ENCODE peak calls at places on chromosome 15, in ten cellular contexts. O is naive thymus-derived CD4-positive, alpha-beta T cell; P is kidney epithelial cell; K is neuronal stem cell; N is left kidney; X is activated naive CD4-positive, alpha-beta T cell; I is heart left ventricle; S is AG20443; M is breast epithelium; D is AG09309. A is an unnamed sample.

GRCh38 chr15:76871930-76872329 is 33.2 kb downstream of the SCAPER start:
- DNase-seq in M (no peak), N (no peak), D (no peak), S (no peak), P (no peak), I (no peak), O (no peak), K (no peak), X (no peak), A (no peak)

GRCh38 chr15:67178569-67179210 is 75.8 kb downstream of the AAGAB start:
- DNase-seq in I (no peak), K (no peak), M (no peak), O (no peak), S (peak), P (peak), X (no peak), D (peak), N (no peak), A (no peak)

GRCh38 chr15:78347586-78348543 is 7.7 kb downstream of the CRABP1 start:
- DNase-seq in S (no peak), N (peak), D (no peak), M (peak), I (no peak), X (no peak), P (no peak), O (no peak), K (no peak), A (no peak)

GRCh38 chr15:40743466-40743865 is 11.6 kb downstream of the RMDN3 start:
- DNase-seq in O (no peak), X (no peak), M (no peak), S (no peak), P (no peak), D (no peak), K (no peak), I (no peak), N (no peak), A (no peak)

GRCh38 chr15:47184405-47185221 is 532.7 kb upstream of the SEMA6D start:
- DNase-seq in P (no peak), K (peak), I (peak), M (no peak), X (no peak), O (no peak), S (peak), N (peak), D (no peak), A (no peak)

GRCh38 chr15:88918738-88919137 is 5.6 kb upstream of the MFGE8 start:
- DNase-seq in N (peak), K (no peak), O (no peak), X (no peak), P (peak), M (peak), S (peak), I (peak), D (peak), A (no peak)

GRCh38 chr15:73930790-73931281 is 4.6 kb downstream of the LOXL1 start:
- DNase-seq in I (peak), P (no peak), O (no peak), N (no peak), X (no peak), K (no peak), S (peak), D (no peak), M (no peak), A (no peak)

GRCh38 chr15:27399236-27399635 is 428.3 kb downstream of the GABRG3 start:
- DNase-seq in S (no peak), N (peak), K (no peak), M (no peak), O (no peak), D (no peak), P (no peak), I (no peak), X (no peak), A (no peak)

GRCh38 chr15:73969151-73969759 is 22.8 kb downstream of the STOML1 start:
- DNase-seq in I (no peak), N (no peak), P (no peak), D (no peak), K (no peak), S (peak), O (no peak), M (no peak), X (no peak), A (no peak)

GRCh38 chr15:34610388-34610787 is 26.9 kb upstream of the GOLGA8B start:
- DNase-seq in I (no peak), O (peak), N (peak), D (no peak), P (no peak), K (no peak), M (no peak), S (peak), X (no peak), A (no peak)

GRCh38 chr15:90106522-90107117 is 4.4 kb upstream of the IDH2 start:
- DNase-seq in S (peak), I (peak), M (peak), O (no peak), N (peak), X (no peak), K (no peak), P (no peak), D (no peak), A (no peak)

GRCh38 chr15:78059110-78059839 is 18.2 kb downstream of the TBC1D2B start:
- DNase-seq in S (no peak), N (no peak), K (no peak), P (no peak), I (no peak), O (no peak), X (no peak), D (no peak), M (no peak), A (no peak)

GRCh38 chr15:78075490-78076230 is 1.9 kb downstream of the TBC1D2B start:
- DNase-seq in S (peak), X (no peak), K (peak), P (peak), N (peak), I (peak), M (peak), O (no peak), D (no peak), A (no peak)

GRCh38 chr15:33026614-33027013 is 167.9 kb downstream of the FMN1 start:
- DNase-seq in P (no peak), N (peak), I (no peak), O (no peak), D (no peak), M (peak), X (no peak), K (no peak), S (no peak), A (no peak)

GRCh38 chr15:45048784-45049631 is 26.0 kb downstream of the SORD start:
- DNase-seq in M (no peak), D (no peak), I (peak), O (no peak), X (no peak), N (no peak), S (no peak), P (no peak), K (no peak), A (no peak)

GRCh38 chr15:74406992-74407705 is 26.6 kb downstream of the SEMA7A start:
- DNase-seq in N (peak), O (no peak), P (peak), X (no peak), D (peak), M (no peak), S (peak), I (no peak), K (peak), A (no peak)

GRCh38 chr15:76309561-76310330 is 1.5 kb downstream of the ETFA start:
- DNase-seq in O (no peak), K (no peak), N (no peak), D (no peak), P (no peak), I (no peak), X (no peak), M (no peak), S (no peak), A (no peak)

GRCh38 chr15:74789171-74789627 is 7.3 kb downstream of the CSK start:
- DNase-seq in M (no peak), P (no peak), I (no peak), S (no peak), O (no peak), N (no peak), D (no peak), X (no peak), K (no peak), A (no peak)

GRCh38 chr15:70132148-70132547 is 34.4 kb upstream of the TLE3 start:
- DNase-seq in M (no peak), X (no peak), D (no peak), S (peak), K (no peak), I (peak), O (no peak), P (no peak), N (peak), A (no peak)

GRCh38 chr15:84616235-84616634 is 15.4 kb downstream of the ZSCAN2 start:
- DNase-seq in K (no peak), X (no peak), D (no peak), I (no peak), S (no peak), P (no peak), O (no peak), N (no peak), M (no peak), A (no peak)

GRCh38 chr15:59158701-59159034 is 48.0 kb upstream of the LDHAL6B start:
- DNase-seq in K (no peak), X (no peak), O (no peak), P (no peak), D (no peak), M (no peak), I (no peak), N (no peak), S (no peak), A (no peak)

A was measured in stimulated activated CD4-positive, alpha-beta T cell treated with anti-CD3 and anti-CD28 coated beads, Interleukin-1b, Interleukin-23, amount 100 ng/mL, for 24 hours.